ENCODE peak calls at places on chromosomes 1 and 21, in seven cellular contexts. X is uterus; F is CD8-positive, alpha-beta T cell; N is IMR-90; E is left ventricle myocardium inferior; R is cardiac muscle cell; L is astrocyte. Z is an unnamed sample.

GRCh38 chr1:225999227-225999911 is at the start of gene SDE2:
- DNase-seq in X (peak), F (peak), N (peak), E (peak), R (peak), L (peak), Z (peak)

GRCh38 chr1:238830036-238830611 is 556.2 kb upstream of the CHRM3 start:
- DNase-seq in X (no peak), F (no peak), N (no peak), E (no peak), R (no peak), L (peak), Z (no peak)

GRCh38 chr1:68104155-68104554 is 53.7 kb upstream of the DIRAS3 start:
- DNase-seq in X (no peak), F (no peak), N (peak), E (no peak), R (peak), L (peak), Z (no peak)

GRCh38 chr1:178122283-178122682 is 28.4 kb downstream of the RASAL2 start:
- DNase-seq in X (no peak), F (no peak), N (peak), E (no peak), R (no peak), L (peak), Z (no peak)

GRCh38 chr1:234989019-234989418 is 139.6 kb downstream of the TOMM20 start:
- DNase-seq in X (no peak), F (no peak), N (peak), E (no peak), R (no peak), L (no peak), Z (no peak)

GRCh38 chr1:219460561-219461511 is 152.1 kb downstream of the ZC3H11B start:
- DNase-seq in X (no peak), F (no peak), N (peak), E (no peak), R (no peak), L (peak), Z (no peak)

GRCh38 chr1:231691618-231692259 is 65.1 kb downstream of the DISC1 start:
- DNase-seq in X (no peak), F (no peak), N (peak), E (peak), R (peak), L (peak), Z (no peak)

GRCh38 chr1:79161077-79161476 is 154.5 kb upstream of the ADGRL4 start:
- DNase-seq in X (no peak), F (no peak), N (peak), E (no peak), R (peak), L (peak), Z (no peak)

GRCh38 chr1:230807551-230808267 is 60.5 kb downstream of the CAPN9 start:
- DNase-seq in X (no peak), F (no peak), N (no peak), E (no peak), R (no peak), L (no peak), Z (no peak)

GRCh38 chr1:51303751-51304196 is 26.6 kb downstream of the TTC39A start:
- DNase-seq in X (no peak), F (no peak), N (peak), E (no peak), R (peak), L (peak), Z (no peak)

GRCh38 chr1:67696708-67697107 is 11.7 kb downstream of the GADD45A start:
- DNase-seq in X (no peak), F (no peak), N (no peak), E (no peak), R (no peak), L (no peak), Z (no peak)

GRCh38 chr1:43359696-43360095 is 915 bp downstream of the CDC20 start:
- DNase-seq in X (no peak), F (no peak), N (no peak), E (no peak), R (no peak), L (no peak), Z (no peak)

GRCh38 chr1:43358121-43358745 is 548 bp upstream of the CDC20 start:
- DNase-seq in X (no peak), F (no peak), N (peak), E (no peak), R (no peak), L (peak), Z (no peak)

GRCh38 chr1:43358746-43359693 is at the start of gene CDC20:
- DNase-seq in X (peak), F (peak), N (peak), E (peak), R (peak), L (peak), Z (peak)

GRCh38 chr1:43354936-43355335 is 3.8 kb upstream of the CDC20 start:
- DNase-seq in X (no peak), F (no peak), N (peak), E (no peak), R (no peak), L (no peak), Z (no peak)

GRCh38 chr1:43357251-43357650 is 1.5 kb upstream of the CDC20 start:
- DNase-seq in X (no peak), F (no peak), N (peak), E (no peak), R (no peak), L (no peak), Z (no peak)
- H3K27ac ChIP-seq in X (no peak), F (no peak), N (no peak), E (no peak), R (no peak), L (no peak), Z (peak)

DNA sequence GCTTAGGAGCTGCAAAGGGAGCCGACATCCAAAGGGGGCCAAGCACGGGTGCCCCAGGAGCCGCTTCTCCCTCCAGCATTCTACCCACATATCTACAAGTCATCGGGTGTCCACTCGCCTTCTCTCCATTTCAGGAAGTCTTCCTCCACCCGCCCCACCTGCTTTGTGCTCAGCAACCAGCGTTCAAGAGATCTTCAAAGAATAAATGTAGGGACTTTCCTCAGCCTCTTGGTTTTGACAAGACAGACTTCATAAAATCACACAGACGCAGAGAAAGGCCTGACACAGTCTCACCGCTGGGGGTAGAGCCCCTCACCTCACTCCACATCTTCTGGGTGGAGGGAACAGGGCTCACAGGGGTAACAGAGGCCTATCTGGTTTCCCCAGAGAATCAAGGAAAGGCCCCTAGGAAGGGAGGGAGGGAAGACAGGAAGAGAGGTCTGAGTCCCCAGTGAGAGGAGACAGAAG is 49.5 kb downstream of the SSBP3 start:
- DNase-seq in X (no peak), F (peak), N (no peak), E (no peak), R (no peak), L (no peak), Z (no peak)
- TF ChIP-seq CTCF in X (no peak), F (peak), N (no peak), E (no peak), R (no peak), L (no peak), Z (no peak)

GRCh38 chr1:2414297-2414958 is 2.1 kb upstream of the PEX10 start:
- DNase-seq in X (peak), F (peak), N (peak), E (peak), R (peak), L (no peak), Z (no peak)

GRCh38 chr1:2412395-2412772 is at the start of gene PEX10:
- DNase-seq in X (peak), F (peak), N (peak), E (peak), R (peak), L (peak), Z (peak)

GRCh38 chr1:2413495-2414296 is 1.3 kb upstream of the PEX10 start:
- DNase-seq in X (no peak), F (no peak), N (no peak), E (no peak), R (no peak), L (no peak), Z (no peak)

GRCh38 chr1:2411801-2412394 is 466 bp downstream of the PEX10 start:
- DNase-seq in X (no peak), F (no peak), N (no peak), E (peak), R (peak), L (no peak), Z (no peak)

DNA sequence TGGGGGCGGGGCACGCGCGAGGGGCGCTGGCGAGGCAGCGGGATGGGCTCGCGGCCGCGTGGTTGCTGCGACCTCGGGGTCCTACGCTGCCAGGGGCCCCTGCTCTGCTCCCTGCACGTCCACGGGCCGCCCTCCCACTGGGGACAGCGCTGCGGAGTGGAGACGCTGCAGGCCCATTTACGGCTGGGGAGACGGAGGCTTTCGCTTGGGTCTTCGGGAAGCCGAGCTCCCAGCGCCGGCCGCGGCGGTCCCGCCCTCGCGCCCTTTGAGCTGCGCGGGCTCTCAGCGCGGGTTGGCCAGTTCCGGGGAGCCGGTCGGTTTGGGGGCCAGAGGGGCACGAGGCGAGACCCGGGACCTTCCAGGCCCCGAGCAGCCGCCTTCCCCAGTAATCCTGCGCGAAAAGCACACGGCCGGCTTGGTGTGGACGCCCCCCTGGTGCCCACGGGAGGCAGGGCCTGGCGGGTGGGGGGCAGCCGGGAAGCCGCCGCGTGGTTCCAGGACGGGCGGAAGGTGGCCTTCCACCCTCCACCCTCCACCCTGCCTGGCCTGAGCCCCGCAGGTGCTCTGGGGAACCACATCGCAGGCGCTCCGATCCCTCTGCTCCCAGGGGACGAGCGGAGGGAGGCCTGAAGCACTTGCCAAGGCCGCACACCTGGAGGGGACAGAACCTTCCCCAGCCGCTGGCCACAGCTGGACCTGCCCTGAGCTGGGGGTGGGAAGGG is 570 bp upstream of the PEX10 start:
- DNase-seq in X (peak), F (no peak), N (peak), E (no peak), R (peak), L (no peak), Z (no peak)
- H3K4me3 ChIP-seq in X (peak), F (peak), N (peak), E (peak), R (peak), L (peak), Z (peak)

GRCh38 chr1:48793863-48794262 is 17.2 kb upstream of the BEND5 start:
- DNase-seq in X (no peak), F (no peak), N (no peak), E (no peak), R (no peak), L (no peak), Z (no peak)

GRCh38 chr1:48794815-48795214 is 18.1 kb upstream of the BEND5 start:
- DNase-seq in X (no peak), F (no peak), N (no peak), E (no peak), R (no peak), L (no peak), Z (no peak)

GRCh38 chr1:48790397-48790796 is 13.7 kb upstream of the BEND5 start:
- DNase-seq in X (no peak), F (no peak), N (no peak), E (no peak), R (no peak), L (no peak), Z (no peak)

GRCh38 chr1:48785869-48786268 is 9.2 kb upstream of the BEND5 start:
- DNase-seq in X (no peak), F (no peak), N (no peak), E (no peak), R (no peak), L (no peak), Z (no peak)

DNA sequence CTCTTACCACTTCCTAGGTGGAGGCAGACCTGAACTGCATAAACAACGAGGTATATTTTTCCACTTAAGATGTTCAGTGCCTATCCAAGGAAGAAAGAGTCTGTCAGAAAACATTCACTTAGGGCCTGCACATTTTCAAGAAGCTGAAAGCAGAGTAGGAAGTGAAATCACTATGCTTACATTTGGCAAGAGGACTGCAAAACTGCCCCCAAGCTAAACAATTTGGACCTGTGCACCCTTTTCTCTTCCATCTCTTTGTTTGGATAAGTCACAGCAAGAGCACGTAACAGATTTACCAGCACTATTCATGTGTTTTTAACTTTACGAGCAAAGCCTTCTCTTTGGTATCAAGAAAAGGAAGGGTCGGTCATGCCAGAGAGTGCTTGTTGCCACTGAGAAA is 13.2 kb upstream of the BEND5 start:
- DNase-seq in X (no peak), F (no peak), N (no peak), E (no peak), R (no peak), L (no peak), Z (no peak)
- H3K27ac ChIP-seq in X (no peak), F (no peak), N (no peak), E (no peak), R (no peak), L (no peak), Z (no peak)

DNA sequence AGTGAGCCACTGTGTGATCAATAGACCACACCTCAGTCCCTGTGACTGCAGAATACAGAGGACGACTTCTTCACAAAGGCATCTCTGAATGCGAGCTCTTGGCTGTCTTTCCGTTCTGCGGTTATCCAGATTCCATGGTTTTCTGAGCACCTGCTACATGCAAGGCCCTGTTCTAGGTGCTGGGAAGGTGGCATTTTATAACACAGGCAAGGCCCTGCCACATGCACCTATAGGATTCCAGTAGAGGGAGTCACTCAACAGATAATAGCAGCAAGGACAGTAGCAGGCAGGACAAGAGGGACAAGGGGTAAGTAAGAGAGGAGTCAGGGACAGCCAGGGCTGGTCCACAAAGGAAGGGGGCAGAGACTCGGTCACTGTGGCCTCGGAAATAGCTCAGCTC is 9.0 kb downstream of the URB1 start:
- DNase-seq in X (no peak), F (no peak), N (no peak), E (no peak), R (no peak), L (no peak), Z (no peak)
- TF ChIP-seq CTCF in X (no peak), F (no peak), N (no peak), E (peak), R (no peak), L (no peak), Z (no peak)

GRCh38 chr1:150928286-150928685 is 2.1 kb downstream of the SETDB1 start:
- DNase-seq in X (no peak), F (no peak), N (peak), E (no peak), R (peak), L (no peak), Z (no peak)

GRCh38 chr1:150926094-150926741 is at the start of gene SETDB1:
- DNase-seq in X (peak), F (peak), N (peak), E (peak), R (peak), L (peak), Z (peak)

GRCh38 chr1:150922519-150922975 is 3.6 kb upstream of the SETDB1 start:
- DNase-seq in X (peak), F (peak), N (peak), E (peak), R (peak), L (peak), Z (no peak)

GRCh38 chr1:150927629-150928028 is 1.5 kb downstream of the SETDB1 start:
- DNase-seq in X (no peak), F (no peak), N (no peak), E (no peak), R (no peak), L (no peak), Z (no peak)

DNA sequence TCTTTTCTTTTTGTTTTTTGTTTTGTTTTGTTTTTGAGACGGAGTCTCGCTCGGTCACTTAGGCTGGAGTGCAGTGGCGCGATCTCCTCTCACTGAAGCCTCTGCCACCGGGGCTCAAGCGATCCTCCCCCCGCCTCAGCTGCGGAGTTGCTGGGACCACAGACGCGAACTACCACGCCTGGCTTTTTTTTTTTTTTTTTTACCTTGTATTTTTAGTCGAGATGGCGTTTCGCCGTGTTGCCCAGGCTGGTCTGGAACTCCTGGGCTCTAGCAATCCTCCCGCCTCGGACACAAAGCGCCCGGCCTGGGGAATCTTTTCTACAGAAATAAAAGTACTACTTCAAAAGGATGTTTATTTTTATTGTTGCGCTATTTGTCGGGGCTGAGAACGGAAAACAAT is 1.1 kb upstream of the SETDB1 start:
- DNase-seq in X (no peak), F (no peak), N (no peak), E (no peak), R (peak), L (no peak), Z (no peak)
- H3K4me3 ChIP-seq in X (peak), F (no peak), N (no peak), E (peak), R (no peak), L (peak), Z (peak)

GRCh38 chr1:63709267-63709828 is 64.5 kb upstream of the ROR1 start:
- DNase-seq in X (no peak), F (no peak), N (no peak), E (no peak), R (no peak), L (no peak), Z (no peak)
- H3K27ac ChIP-seq in X (no peak), F (no peak), N (no peak), E (no peak), R (no peak), L (no peak), Z (no peak)

GRCh38 chr1:25246600-25247023 is 642 bp downstream of the RSRP1 start:
- DNase-seq in X (no peak), F (no peak), N (no peak), E (peak), R (no peak), L (no peak), Z (peak)
- TF ChIP-seq CTCF in X (peak), F (no peak), N (no peak), E (no peak), R (no peak), L (no peak), Z (no peak)

DNA sequence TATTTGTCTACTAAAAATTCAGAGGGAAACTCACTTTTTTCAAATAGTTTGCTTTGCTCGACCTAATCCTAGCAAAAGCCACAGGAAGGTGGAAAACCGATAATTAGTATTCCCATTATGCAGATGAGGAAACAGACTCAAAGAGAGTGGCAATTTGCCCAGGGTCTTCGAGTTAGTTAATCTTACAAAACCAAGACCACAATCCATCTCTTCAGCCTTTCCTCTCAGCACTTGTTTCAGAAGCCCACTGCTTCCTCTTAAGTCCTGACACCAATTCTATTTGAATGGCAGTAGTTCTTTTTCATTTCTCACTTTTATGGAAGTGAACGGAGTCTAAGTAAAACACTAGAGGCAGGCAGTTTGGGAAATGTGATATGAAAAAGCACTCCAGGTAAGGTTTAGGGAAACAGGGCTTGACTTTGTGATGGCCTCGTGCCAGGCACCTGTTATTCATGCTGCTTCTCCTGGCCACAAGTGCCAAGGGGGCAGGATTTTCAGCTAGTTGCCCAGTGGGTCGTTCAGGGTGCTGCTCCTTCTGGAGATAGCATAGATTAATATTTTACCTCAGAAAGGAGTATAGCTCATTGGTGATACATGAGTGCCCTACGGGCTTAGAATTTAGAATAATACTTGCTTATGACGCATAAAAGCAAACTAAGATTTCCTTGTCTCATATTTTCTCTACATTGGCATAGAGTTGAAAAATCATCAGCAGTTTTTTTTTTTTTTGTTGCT is 76.6 kb upstream of the NRIP1 start:
- DNase-seq in X (no peak), F (no peak), N (no peak), E (no peak), R (no peak), L (no peak), Z (no peak)
- H3K4me3 ChIP-seq in X (no peak), F (no peak), N (no peak), E (no peak), R (no peak), L (no peak), Z (no peak)

DNA sequence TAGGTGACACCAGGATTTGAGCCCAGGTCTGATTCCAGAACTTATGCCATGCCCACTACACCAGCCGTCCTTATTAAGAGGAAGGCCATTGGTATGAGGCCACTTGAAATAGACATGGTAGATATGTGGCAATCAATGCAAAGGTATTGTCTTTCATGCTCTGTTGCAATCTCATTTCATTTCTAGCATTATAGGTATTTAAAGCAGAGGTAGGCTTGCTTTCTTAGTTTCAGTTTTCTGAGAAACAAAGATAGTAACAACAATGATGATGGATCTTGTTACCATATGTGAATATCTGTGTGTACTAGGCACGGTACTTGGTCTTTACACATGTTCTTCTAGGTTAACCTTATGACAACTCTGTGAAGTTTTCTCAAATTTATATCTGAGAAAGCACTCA is 113.1 kb downstream of the FGGY start:
- DNase-seq in X (no peak), F (no peak), N (no peak), E (no peak), R (no peak), L (no peak), Z (no peak)
- H3K27ac ChIP-seq in X (no peak), F (no peak), N (no peak), E (no peak), R (no peak), L (no peak), Z (no peak)

Z was measured in RWPE2.